ENCODE peak calls at places on chromosomes 7 and 10, in seven cellular contexts. D, W, E, V, O, Y and H are unnamed samples.

GRCh38 chr10:2196272-2196671 is 458.9 kb upstream of the ADARB2 start:
- DNase-seq in Y (no peak), D (no peak), E (no peak), W (no peak), V (no peak), O (no peak), H (no peak)

GRCh38 chr10:35328404-35329037 is 7.8 kb upstream of the CCNY start:
- DNase-seq in O (no peak), Y (no peak), V (no peak), E (no peak), D (no peak), W (no peak), H (no peak)

GRCh38 chr10:132065491-132066105 is at the start of gene JAKMIP3:
- DNase-seq in W (no peak), D (no peak), O (peak), Y (peak), E (peak), V (peak), H (peak)

GRCh38 chr10:24897326-24897926 is 55.0 kb downstream of the PRTFDC1 start:
- DNase-seq in W (peak), Y (no peak), E (no peak), V (no peak), D (no peak), O (no peak), H (no peak)

GRCh38 chr7:129781128-129781855 is 169.8 kb downstream of the NRF1 start:
- DNase-seq in V (no peak), D (no peak), O (no peak), E (no peak), W (peak), Y (no peak), H (no peak)

GRCh38 chr10:133013478-133013877 is 71.1 kb upstream of the CFAP46 start:
- DNase-seq in O (no peak), W (no peak), E (no peak), D (no peak), Y (peak), V (peak), H (no peak)

GRCh38 chr7:117951285-117951684 is 78.0 kb upstream of the CTTNBP2 start:
- DNase-seq in Y (no peak), D (no peak), V (no peak), W (no peak), O (no peak), E (no peak), H (no peak)

GRCh38 chr7:55086413-55087201 is 67.8 kb downstream of the EGFR start:
- DNase-seq in W (peak), V (no peak), D (no peak), Y (peak), O (no peak), E (no peak), H (no peak)

GRCh38 chr10:80168679-80169380 is 36.3 kb downstream of the PLAC9 start:
- DNase-seq in E (peak), V (peak), W (no peak), O (no peak), Y (peak), D (no peak), H (no peak)

GRCh38 chr10:130740788-130741785 is 570.4 kb downstream of the TCERG1L start:
- DNase-seq in W (no peak), Y (no peak), D (peak), O (no peak), E (peak), V (no peak), H (no peak)

GRCh38 chr10:89853796-89854195 is 152.4 kb downstream of the KIF20B start:
- DNase-seq in O (no peak), E (no peak), V (no peak), W (no peak), D (no peak), Y (no peak), H (no peak)

GRCh38 chr10:86100581-86101061 is 266.0 kb downstream of the GRID1 start:
- DNase-seq in E (no peak), W (peak), O (no peak), Y (no peak), D (no peak), V (no peak), H (no peak)

GRCh38 chr7:123423622-123424021 is 110.8 kb downstream of the IQUB start:
- DNase-seq in E (no peak), D (no peak), W (no peak), Y (no peak), O (no peak), V (no peak), H (no peak)

GRCh38 chr10:90977855-90978486 is 57.1 kb upstream of the ANKRD1 start:
- DNase-seq in V (no peak), W (no peak), O (no peak), Y (no peak), D (no peak), E (no peak), H (no peak)

GRCh38 chr10:99809931-99810615 is 27.6 kb downstream of the ABCC2 start:
- DNase-seq in W (no peak), Y (no peak), V (no peak), E (peak), O (peak), D (no peak), H (no peak)

GRCh38 chr7:47586925-47587324 is 5.0 kb upstream of the TNS3 start:
- DNase-seq in O (no peak), V (no peak), Y (no peak), D (no peak), W (no peak), E (no peak), H (no peak)

GRCh38 chr7:8217200-8218068 is 44.5 kb downstream of the ICA1 start:
- DNase-seq in V (no peak), O (peak), Y (no peak), E (no peak), W (peak), D (no peak), H (no peak)

GRCh38 chr7:98281757-98282652 is 519 bp downstream of the BRI3 start:
- DNase-seq in D (peak), W (no peak), V (peak), E (peak), Y (peak), O (no peak), H (peak)

GRCh38 chr7:129295015-129295423 is 70.2 kb downstream of the AHCYL2 start:
- DNase-seq in Y (no peak), V (no peak), O (no peak), E (peak), D (no peak), W (no peak), H (no peak)

GRCh38 chr7:19470031-19470430 is 238.8 kb downstream of the POLR1F start:
- DNase-seq in E (no peak), O (no peak), Y (no peak), W (no peak), D (no peak), V (no peak), H (no peak)

GRCh38 chr7:45683556-45684148 is 109.5 kb downstream of the ADCY1 start:
- DNase-seq in Y (no peak), O (no peak), W (no peak), V (no peak), E (no peak), D (peak), H (peak)

GRCh38 chr7:155545348-155545747 is 1.0 kb downstream of the CNPY1 start:
- DNase-seq in V (no peak), Y (no peak), W (no peak), D (no peak), O (no peak), E (no peak), H (no peak)

GRCh38 chr10:114631090-114631677 is 26.9 kb downstream of the ABLIM1 start:
- DNase-seq in O (no peak), Y (no peak), E (no peak), D (no peak), V (no peak), W (no peak), H (no peak)

GRCh38 chr10:94571528-94571927 is 25.9 kb downstream of the HELLS start:
- DNase-seq in W (no peak), O (no peak), Y (no peak), E (no peak), V (no peak), D (no peak), H (no peak)

GRCh38 chr7:127986581-127987461 is 44.4 kb downstream of the LRRC4 start:
- DNase-seq in E (no peak), D (no peak), Y (peak), V (peak), W (no peak), O (no peak), H (no peak)

GRCh38 chr10:30355601-30356000 is 6.5 kb upstream of the MTPAP start:
- DNase-seq in W (no peak), Y (no peak), E (no peak), D (no peak), V (no peak), O (no peak), H (no peak)

GRCh38 chr10:131822694-131823245 is 78.0 kb upstream of the PPP2R2D start:
- DNase-seq in O (no peak), W (no peak), E (peak), V (no peak), Y (no peak), D (peak), H (peak)

GRCh38 chr10:119817991-119818888 is 54.4 kb downstream of the MCMBP start:
- DNase-seq in D (peak), Y (peak), W (no peak), E (peak), O (peak), V (peak), H (peak)

GRCh38 chr10:22133640-22134624 is 83.9 kb downstream of the EBLN1 start:
- DNase-seq in O (no peak), W (no peak), Y (no peak), E (no peak), D (no peak), V (no peak), H (no peak)

GRCh38 chr10:115049957-115050356 is 43.2 kb upstream of the ATRNL1 start:
- DNase-seq in D (no peak), Y (no peak), E (no peak), O (no peak), V (no peak), W (no peak), H (no peak)

GRCh38 chr7:130960208-130960988 is 226.4 kb upstream of the KLF14 start:
- DNase-seq in V (no peak), O (no peak), D (no peak), E (no peak), W (peak), Y (no peak), H (no peak)

GRCh38 chr10:28241766-28242399 is 61.0 kb downstream of the MPP7 start:
- DNase-seq in Y (no peak), W (peak), O (peak), V (no peak), D (no peak), E (no peak), H (no peak)

GRCh38 chr7:44541028-44541869 is at the start of gene NPC1L1:
- DNase-seq in Y (no peak), E (no peak), W (no peak), V (no peak), O (no peak), D (peak), H (no peak)

GRCh38 chr10:26481914-26482550 is 43.9 kb downstream of the APBB1IP start:
- DNase-seq in Y (no peak), V (no peak), D (no peak), E (no peak), W (no peak), O (no peak), H (no peak)

GRCh38 chr7:45177801-45178200 is 20.2 kb downstream of the RAMP3 start:
- DNase-seq in E (peak), O (no peak), V (peak), W (no peak), Y (no peak), D (peak), H (no peak)

DNA sequence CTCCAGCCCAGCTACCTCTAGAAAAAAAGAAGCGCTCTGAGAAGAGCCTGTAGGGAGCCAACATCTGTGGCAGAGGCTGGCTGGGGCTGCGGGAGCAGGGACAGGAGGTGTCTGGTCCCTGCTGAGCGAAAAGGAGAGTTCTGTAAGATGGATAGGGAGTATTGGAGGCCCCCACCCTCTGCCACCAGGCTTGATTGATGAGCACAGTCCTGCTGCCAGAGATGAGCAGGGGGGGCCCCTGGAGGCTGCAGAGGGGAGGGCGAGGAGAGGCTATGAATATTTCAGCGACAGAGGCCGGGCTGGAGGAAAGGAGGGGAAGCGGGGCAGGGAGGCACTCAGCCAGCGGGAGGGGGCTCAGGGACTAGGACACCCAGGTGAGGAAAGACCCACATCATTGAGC is 44.5 kb upstream of the HSPB1 start:
- DNase-seq in E (no peak), D (no peak), V (no peak), W (no peak), O (no peak), Y (no peak), H (no peak)
- TF ChIP-seq CTCF in E (no peak), D (no peak), V (no peak), W (peak), O (no peak), Y (no peak), H (no peak)

DNA sequence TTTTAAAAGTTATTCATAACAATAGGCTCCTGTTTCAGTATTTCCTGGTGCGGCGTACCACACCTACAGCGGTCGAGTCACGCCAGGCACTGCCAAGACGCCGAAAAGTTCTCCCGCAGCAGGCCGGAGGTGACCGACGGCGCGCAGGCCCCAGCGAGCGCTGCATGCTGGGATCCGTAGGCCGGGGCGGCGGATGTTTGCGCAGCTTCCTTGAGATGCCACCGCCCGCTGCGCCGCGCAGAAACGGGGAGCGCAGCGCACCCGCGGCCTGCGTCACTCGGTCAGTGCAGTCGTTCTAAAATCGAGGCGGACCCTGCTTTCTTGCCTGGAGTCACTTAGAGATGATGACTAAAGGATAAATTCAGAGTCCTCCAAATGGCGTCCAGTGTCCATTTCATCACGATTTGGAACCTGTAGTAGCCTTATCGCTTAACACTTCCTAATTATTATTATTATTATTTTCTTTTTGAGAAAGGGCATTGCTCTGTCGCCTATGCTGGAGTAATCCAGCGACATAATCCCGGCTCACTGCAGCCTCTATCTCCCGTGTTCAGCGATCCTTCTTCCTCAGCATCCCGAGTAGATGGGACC is 1.3 kb upstream of the KIF11 start:
- DNase-seq in V (peak), E (peak), W (peak), Y (peak), O (peak), D (peak), H (peak)
- TF ChIP-seq POLR2A in V (peak), E (peak), W (peak), Y (peak), O (peak), D (peak), H (peak)

GRCh38 chr10:33086100-33086499 is 128.1 kb upstream of the ITGB1 start:
- DNase-seq in Y (peak), D (no peak), O (no peak), V (no peak), W (no peak), E (no peak), H (no peak)

GRCh38 chr10:33084388-33084896 is 126.4 kb upstream of the ITGB1 start:
- DNase-seq in O (no peak), D (no peak), Y (no peak), V (no peak), E (no peak), W (no peak), H (no peak)

GRCh38 chr10:33087142-33087541 is 129.1 kb upstream of the ITGB1 start:
- DNase-seq in Y (no peak), D (no peak), O (no peak), E (no peak), V (no peak), W (no peak), H (no peak)

GRCh38 chr10:33087922-33088321 is 129.9 kb upstream of the ITGB1 start:
- DNase-seq in Y (no peak), E (no peak), W (no peak), V (no peak), D (no peak), O (no peak), H (no peak)

GRCh38 chr10:33085313-33085833 is 127.3 kb upstream of the ITGB1 start:
- DNase-seq in D (no peak), O (no peak), W (no peak), V (no peak), Y (no peak), E (no peak), H (no peak)
- TF ChIP-seq CTCF in D (no peak), O (no peak), W (no peak), V (no peak), Y (no peak), E (no peak), H (no peak)

DNA sequence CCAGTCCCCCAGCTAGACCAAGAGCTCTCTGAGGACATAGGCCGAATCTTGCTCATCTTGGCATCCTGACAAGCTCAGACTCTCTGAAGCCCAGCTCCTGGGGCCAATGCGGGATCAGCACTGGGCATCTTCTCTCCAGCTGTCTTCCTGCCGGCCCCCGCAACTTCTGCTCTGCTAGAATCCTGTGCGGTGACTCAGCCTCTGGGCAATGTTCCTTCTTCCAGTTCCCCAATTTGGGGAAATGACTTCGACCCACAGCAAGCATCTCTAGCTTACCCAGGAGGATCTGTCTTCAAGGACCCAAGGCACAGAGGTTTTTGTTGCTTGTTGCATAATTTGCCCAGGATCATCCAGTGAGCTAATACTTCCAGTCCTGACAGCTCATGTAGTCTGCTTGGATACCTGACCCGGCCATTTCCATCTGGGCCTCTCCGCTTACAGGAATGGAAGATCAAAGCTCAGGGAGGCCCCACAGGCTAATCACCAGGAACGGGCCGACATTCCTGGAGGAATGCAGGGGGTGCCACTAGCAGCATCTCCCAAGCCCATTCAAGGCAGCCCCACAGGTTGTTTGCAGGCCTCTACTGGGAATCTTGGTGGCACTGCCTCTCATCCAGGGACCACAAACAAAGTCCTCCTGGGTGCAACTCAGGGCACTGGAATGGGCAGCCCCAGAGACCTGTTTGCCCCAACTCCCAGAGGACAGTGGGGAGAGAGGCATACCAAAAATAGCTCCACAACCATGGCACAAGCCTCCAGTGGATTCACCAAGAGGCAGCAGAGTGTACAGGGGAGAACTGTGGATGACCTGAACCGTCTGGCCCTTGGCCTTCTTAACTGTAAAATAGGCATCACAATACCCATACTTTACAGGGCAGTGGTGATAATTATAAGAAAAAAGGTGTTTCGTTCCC is 151.9 kb downstream of the NEURL1 start:
- DNase-seq in W (no peak), V (peak), Y (no peak), O (peak), D (no peak), E (peak), H (peak)
- TF ChIP-seq POLR2A in W (no peak), V (no peak), Y (no peak), O (no peak), D (no peak), E (no peak), H (no peak)

DNA sequence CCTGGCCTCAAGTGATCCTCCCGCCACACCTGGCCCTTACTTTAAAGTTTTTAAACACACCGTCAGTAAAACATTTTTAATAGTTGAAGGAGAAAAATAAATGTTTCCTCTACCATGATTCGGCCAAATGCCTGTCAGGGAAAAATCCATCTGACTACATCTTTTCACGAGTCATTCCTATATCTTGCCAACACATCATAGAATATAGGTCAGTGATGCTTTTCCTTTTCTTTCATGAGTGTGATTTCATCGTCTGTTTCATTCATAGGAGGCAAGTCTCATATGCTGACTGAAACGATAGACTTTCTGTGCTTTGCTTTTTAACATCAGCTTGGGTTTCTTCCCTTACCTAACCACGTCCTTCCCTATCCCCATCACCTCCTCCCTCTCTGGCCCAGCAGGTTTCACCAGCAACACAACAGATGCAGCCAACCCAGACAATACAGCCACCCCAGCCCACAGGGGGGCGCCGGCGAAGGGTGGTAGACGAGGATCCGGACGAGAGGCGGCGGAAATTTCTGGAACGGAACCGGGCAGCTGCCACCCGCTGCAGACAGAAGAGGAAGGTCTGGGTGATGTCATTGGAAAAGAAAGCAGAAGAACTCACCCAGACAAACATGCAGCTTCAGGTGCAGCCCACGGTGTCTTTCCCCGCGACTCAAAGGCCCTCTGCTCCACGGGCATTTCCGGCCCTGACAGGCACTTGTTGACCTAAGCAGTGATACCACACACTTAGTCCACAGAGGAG is 149.2 kb downstream of the TRIL start:
- DNase-seq in O (no peak), E (no peak), Y (no peak), D (no peak), W (no peak), V (peak), H (peak)
- TF ChIP-seq CTCF in O (no peak), E (no peak), Y (no peak), D (no peak), W (peak), V (no peak), H (no peak)